ENCODE peak calls at places on chromosomes 1 and 21, in nine cellular contexts. U is Calu3, H is mucosa of descending colon, D is fibroblast of pulmonary artery, A is HFF-Myc, R is fibroblast of lung, G is progenitor cell of endocrine pancreas, K is cardiac fibroblast, Q is IMR-90. W is an unnamed sample.

GRCh38 chr1:188432427-188432826 is 1603.7 kb downstream of the PLA2G4A start:
- DNase-seq in U (no peak), H (no peak), D (no peak), A (no peak), R (no peak), G (no peak), K (no peak), Q (no peak), W (no peak)

GRCh38 chr1:182635871-182636270 is 31.7 kb upstream of the RGS16 start:
- DNase-seq in U (no peak), H (no peak), D (no peak), A (no peak), R (no peak), G (no peak), K (no peak), Q (no peak), W (no peak)

GRCh38 chr1:234763361-234763760 is 153.4 kb upstream of the IRF2BP2 start:
- DNase-seq in U (no peak), H (no peak), D (no peak), A (no peak), R (no peak), G (no peak), K (no peak), Q (no peak), W (no peak)

GRCh38 chr1:117059334-117059677 is 820 bp upstream of the TTF2 start:
- DNase-seq in U (peak; percentile 57), H (peak; percentile 84), D (no peak), A (no peak), R (no peak), G (peak; percentile 25), K (no peak), Q (no peak), W (no peak)

GRCh38 chr1:12376236-12377064 is 146.6 kb downstream of the VPS13D start:
- DNase-seq in U (no peak), H (no peak), D (peak; percentile 32), A (no peak), R (no peak), G (no peak), K (peak; percentile 44), Q (no peak), W (no peak)

GRCh38 chr1:232868793-232869491 is 63.7 kb downstream of the MAP10 start:
- DNase-seq in U (peak; percentile 6), H (no peak), D (peak; percentile 76), A (peak; percentile 71), R (peak; percentile 97), G (no peak), K (peak; percentile 86), Q (peak; percentile 83), W (peak; percentile 88)

GRCh38 chr21:46126321-46127238 is 28.7 kb downstream of the COL6A2 start:
- DNase-seq in U (no peak), H (peak; percentile 16), D (no peak), A (no peak), R (no peak), G (no peak), K (no peak), Q (no peak), W (no peak)

GRCh38 chr1:21490774-21491482 is 18.3 kb upstream of the ALPL start:
- DNase-seq in U (peak; percentile 34), H (peak; percentile 43), D (peak; percentile 70), A (peak; percentile 37), R (peak; percentile 52), G (no peak), K (peak; percentile 78), Q (peak; percentile 64), W (no peak)

GRCh38 chr1:203289281-203289981 is 15.9 kb upstream of the BTG2 start:
- DNase-seq in U (no peak), H (peak; percentile 72), D (no peak), A (no peak), R (no peak), G (no peak), K (no peak), Q (no peak), W (no peak)

GRCh38 chr1:23732363-23733224 is 10.7 kb upstream of the ELOA start:
- DNase-seq in U (no peak), H (no peak), D (peak; percentile 63), A (no peak), R (peak; percentile 33), G (no peak), K (peak; percentile 26), Q (peak; percentile 65), W (no peak)

GRCh38 chr21:44739316-44739715 is 27.9 kb upstream of the TSPEAR start:
- DNase-seq in U (no peak), H (no peak), D (no peak), A (no peak), R (no peak), G (no peak), K (no peak), Q (no peak), W (no peak)

GRCh38 chr21:36430841-36431240 is 45.6 kb downstream of the CHAF1B start:
- DNase-seq in U (no peak), H (no peak), D (peak; percentile 48), A (no peak), R (peak; percentile 72), G (no peak), K (peak; percentile 37), Q (no peak), W (no peak)

GRCh38 chr1:117587479-117588356 is 18.1 kb upstream of the TENT5C start:
- DNase-seq in U (no peak), H (no peak), D (no peak), A (no peak), R (no peak), G (no peak), K (no peak), Q (no peak), W (no peak)

GRCh38 chr1:170586321-170586855 is 54.4 kb downstream of the GORAB start:
- DNase-seq in U (no peak), H (no peak), D (peak; percentile 54), A (no peak), R (peak; percentile 67), G (no peak), K (peak; percentile 58), Q (no peak), W (peak; percentile 81)

GRCh38 chr1:218339267-218339831 is 5.8 kb upstream of the TGFB2 start:
- DNase-seq in U (no peak), H (no peak), D (peak; percentile 69), A (no peak), R (peak; percentile 42), G (no peak), K (peak; percentile 67), Q (peak; percentile 62), W (no peak)

GRCh38 chr1:228279011-228279721 is 71.3 kb downstream of the OBSCN start:
- DNase-seq in U (no peak), H (peak; percentile 11), D (no peak), A (no peak), R (no peak), G (no peak), K (no peak), Q (no peak), W (no peak)

GRCh38 chr1:91568261-91568660 is 67.6 kb downstream of the CDC7 start:
- DNase-seq in U (no peak), H (no peak), D (no peak), A (no peak), R (no peak), G (no peak), K (no peak), Q (no peak), W (no peak)

GRCh38 chr1:94299627-94300552 is 62.5 kb upstream of the ARHGAP29 start:
- DNase-seq in U (peak; percentile 75), H (no peak), D (peak; percentile 65), A (no peak), R (peak; percentile 85), G (no peak), K (peak; percentile 66), Q (peak; percentile 49), W (no peak)

GRCh38 chr1:180188103-180188506 is 33.4 kb downstream of the QSOX1 start:
- DNase-seq in U (peak; percentile 79), H (peak; percentile 66), D (peak; percentile 68), A (peak; percentile 7), R (peak; percentile 34), G (peak; percentile 57), K (peak; percentile 65), Q (peak; percentile 35), W (no peak)

GRCh38 chr1:10280442-10281350 is 70.3 kb downstream of the KIF1B start:
- DNase-seq in U (no peak), H (no peak), D (no peak), A (peak; percentile 22), R (peak; percentile 56), G (no peak), K (no peak), Q (peak; percentile 68), W (peak; percentile 12)

GRCh38 chr21:31656199-31657095 is 3.0 kb upstream of the SOD1 start:
- DNase-seq in U (no peak), H (no peak), D (no peak), A (no peak), R (peak; percentile 63), G (no peak), K (no peak), Q (peak; percentile 47), W (no peak)

GRCh38 chr1:22831729-22832413 is 121.2 kb downstream of the EPHB2 start:
- DNase-seq in U (peak; percentile 83), H (peak; percentile 60), D (peak; percentile 80), A (peak; percentile 55), R (peak; percentile 96), G (no peak), K (peak; percentile 72), Q (peak; percentile 93), W (peak; percentile 22)

GRCh38 chr1:159560599-159560998 is 24.8 kb upstream of the OR10J5 start:
- DNase-seq in U (no peak), H (no peak), D (no peak), A (no peak), R (no peak), G (no peak), K (no peak), Q (no peak), W (no peak)

GRCh38 chr1:70314706-70315304 is 39.7 kb downstream of the ANKRD13C start:
- DNase-seq in U (no peak), H (no peak), D (no peak), A (no peak), R (no peak), G (no peak), K (no peak), Q (no peak), W (no peak)
- TF ChIP-seq CTCF in U (no peak), H (no peak), D (no peak), A (no peak), R (no peak), G (peak; percentile 12), K (no peak), Q (no peak), W (no peak)

GRCh38 chr1:88302843-88303486 is 381.1 kb upstream of the PKN2 start:
- DNase-seq in U (peak; percentile 21), H (no peak), D (peak; percentile 61), A (peak; percentile 2), R (peak; percentile 42), G (no peak), K (peak; percentile 56), Q (peak; percentile 55), W (peak; percentile 7)
- TF ChIP-seq CTCF in U (peak; percentile 47), H (no peak), D (peak; percentile 44), A (peak; percentile 21), R (peak; percentile 66), G (peak; percentile 71), K (peak; percentile 21), Q (peak; percentile 65), W (peak; percentile 44)

GRCh38 chr1:72557446-72558049 is 275.2 kb upstream of the NEGR1 start:
- DNase-seq in U (peak; percentile 36), H (no peak), D (peak; percentile 57), A (peak; percentile 27), R (peak; percentile 5), G (no peak), K (peak; percentile 25), Q (peak; percentile 2), W (no peak)
- TF ChIP-seq CTCF in U (peak; percentile 21), H (no peak), D (peak; percentile 61), A (peak; percentile 43), R (peak; percentile 31), G (peak; percentile 33), K (peak; percentile 64), Q (peak; percentile 20), W (peak; percentile 28)

GRCh38 chr1:15584489-15585363 is at the start of gene AGMAT:
- DNase-seq in U (peak; percentile 61), H (peak; percentile 80), D (peak; percentile 25), A (no peak), R (peak; percentile 51), G (peak; percentile 52), K (peak; percentile 31), Q (no peak), W (no peak)
- TF ChIP-seq CTCF in U (peak; percentile 17), H (no peak), D (peak; percentile 30), A (peak; percentile 38), R (peak; percentile 10), G (peak; percentile 67), K (peak; percentile 42), Q (peak; percentile 19), W (peak; percentile 28)